ENCODE peak calls at places on chromosomes 16 and 17, in four cellular contexts. N, W, X and R are unnamed samples. For H3K4me1, the result is how much of the 10 kb centered on the place peaks cover.

GRCh38 chr17:45129426-45129939 is 2.8 kb downstream of the PLCD3 start:
- DNase-seq in X (peak), N (no peak), W (peak), R (no peak)

GRCh38 chr17:27647755-27648154 is 16.8 kb downstream of the LGALS9 start:
- DNase-seq in N (peak), X (no peak), W (no peak), R (no peak)

GRCh38 chr17:5069724-5070123 is 8.5 kb upstream of the ZFP3 start:
- DNase-seq in X (peak), W (no peak), N (no peak), R (no peak)

GRCh38 chr16:30183961-30184429 is 593 bp downstream of the CORO1A start:
- DNase-seq in W (no peak), X (no peak), N (no peak), R (peak)

GRCh38 chr17:61461967-61462733 is 9.9 kb downstream of the TBX4 start:
- DNase-seq in N (peak), W (no peak), X (peak), R (no peak)

GRCh38 chr17:39016193-39017153 is 49.3 kb upstream of the FBXO47 start:
- DNase-seq in X (no peak), N (no peak), W (no peak), R (no peak)

GRCh38 chr16:21625026-21625425 is 25.6 kb downstream of the METTL9 start:
- DNase-seq in X (no peak), W (no peak), N (no peak), R (no peak)

GRCh38 chr17:27157297-27157696 is 136.6 kb upstream of the WSB1 start:
- DNase-seq in N (no peak), W (no peak), X (no peak), R (no peak)

GRCh38 chr16:9184354-9184690 is 92.9 kb downstream of the HAPSTR1 start:
- DNase-seq in W (no peak), X (no peak), N (no peak), R (no peak)

GRCh38 chr16:13181432-13181831 is 280.0 kb downstream of the SHISA9 start:
- DNase-seq in N (no peak), X (no peak), W (no peak), R (no peak)

GRCh38 chr16:82845076-82845475 is 218.3 kb downstream of the CDH13 start:
- DNase-seq in W (no peak), X (no peak), N (no peak), R (no peak)

GRCh38 chr16:29877266-29877961 is 14.4 kb upstream of the CDIPT start:
- DNase-seq in N (peak), X (no peak), W (peak), R (peak)

GRCh38 chr16:57815987-57816745 is 13.9 kb upstream of the KIFC3 start:
- DNase-seq in N (peak), W (peak), X (no peak), R (no peak)

GRCh38 chr17:17414316-17414937 is 62.4 kb upstream of the MED9 start:
- DNase-seq in N (no peak), W (no peak), X (no peak), R (no peak)

GRCh38 chr17:3603119-3603869 is 5.9 kb downstream of the TRPV1 start:
- DNase-seq in X (no peak), W (no peak), N (no peak), R (no peak)

GRCh38 chr16:28098171-28098958 is 34.9 kb upstream of the GSG1L start:
- DNase-seq in N (no peak), W (no peak), X (no peak), R (no peak)

GRCh38 chr16:8929086-8929748 is 34.5 kb downstream of the USP7 start:
- DNase-seq in N (no peak), W (no peak), X (no peak), R (peak)

GRCh38 chr16:49821614-49822282 is 34.2 kb downstream of the ZNF423 start:
- DNase-seq in X (no peak), W (no peak), N (no peak), R (no peak)

GRCh38 chr17:27760069-27760885 is 40.1 kb downstream of the NOS2 start:
- DNase-seq in N (peak), W (peak), X (peak), R (no peak)

GRCh38 chr17:37310940-37311339 is 64.8 kb upstream of the C17orf78 start:
- DNase-seq in X (no peak), N (no peak), W (no peak), R (no peak)

GRCh38 chr16:87560428-87561199 is 41.7 kb upstream of the JPH3 start:
- DNase-seq in W (peak), X (no peak), N (peak), R (no peak)

GRCh38 chr16:22754577-22754976 is 59.4 kb upstream of the HS3ST2 start:
- DNase-seq in W (no peak), N (no peak), X (no peak), R (no peak)

GRCh38 chr16:24688359-24688758 is 41.1 kb upstream of the TNRC6A start:
- DNase-seq in W (no peak), X (no peak), N (no peak), R (no peak)

GRCh38 chr17:44911133-44912001 is 3.9 kb downstream of the GFAP start:
- DNase-seq in N (peak), W (peak), X (peak), R (no peak)

GRCh38 chr17:21125862-21126261 is 902 bp upstream of the DHRS7B start:
- DNase-seq in W (no peak), X (no peak), N (no peak), R (no peak)

GRCh38 chr17:43359469-43360105 is 39.2 kb upstream of the ARL4D start:
- DNase-seq in N (no peak), W (no peak), X (no peak), R (no peak)

GRCh38 chr17:888998-889401 is 90.6 kb downstream of the NXN start:
- DNase-seq in X (no peak), N (no peak), W (no peak), R (peak)

GRCh38 chr16:79698341-79698753 is 97.8 kb upstream of the MAF start:
- DNase-seq in N (no peak), W (no peak), X (no peak), R (no peak)
- TF ChIP-seq POLR2AphosphoS2 in N (no peak), W (no peak), X (no peak), R (no peak)

GRCh38 chr16:89040391-89040790 is 53.3 kb upstream of the ACSF3 start:
- DNase-seq in X (no peak), W (no peak), N (no peak), R (no peak)

GRCh38 chr16:89042711-89043551 is 50.7 kb upstream of the ACSF3 start:
- DNase-seq in W (no peak), N (no peak), X (no peak), R (no peak)

GRCh38 chr16:89041571-89042481 is 51.8 kb upstream of the ACSF3 start:
- DNase-seq in N (no peak), W (no peak), X (no peak), R (no peak)

GRCh38 chr16:89039756-89040155 is 53.9 kb upstream of the ACSF3 start:
- DNase-seq in X (no peak), W (no peak), N (no peak), R (no peak)

DNA sequence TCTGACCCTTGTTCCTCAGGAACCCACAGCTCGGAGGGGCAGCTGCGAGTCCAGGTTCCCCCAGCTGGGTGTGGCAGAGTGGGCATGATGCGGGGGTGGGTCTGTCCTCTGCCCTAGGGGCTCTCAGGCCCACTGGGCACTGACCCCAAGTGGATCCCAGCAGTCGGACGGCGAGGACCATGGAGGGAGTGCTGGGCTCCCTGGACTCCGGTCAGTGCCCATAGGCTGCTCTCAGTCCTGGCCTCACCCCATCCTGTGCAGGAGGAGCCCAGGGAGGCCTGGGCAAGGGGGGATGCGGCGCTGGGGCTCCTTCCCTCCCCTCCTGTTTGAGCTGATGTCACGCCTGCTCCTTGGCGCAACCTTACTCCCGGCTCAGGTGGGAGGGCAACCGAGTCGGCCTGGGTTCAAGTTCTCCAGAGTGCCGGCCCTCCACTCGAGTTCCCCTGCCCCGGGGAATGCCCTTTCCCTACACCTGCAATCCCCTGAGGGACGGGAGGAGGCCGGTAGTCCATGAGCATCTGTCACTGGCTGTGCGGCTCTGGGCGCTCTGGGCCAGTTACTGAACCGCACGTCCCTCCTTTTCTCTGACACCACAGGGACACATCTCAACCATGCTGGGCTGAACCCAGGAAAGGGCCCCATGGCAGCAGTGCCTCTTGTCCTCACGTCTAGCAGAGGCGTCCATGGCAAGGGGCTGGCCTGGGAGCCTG is 52.6 kb upstream of the ACSF3 start:
- DNase-seq in N (no peak), W (no peak), X (no peak), R (no peak)
- H3K4me1 ChIP-seq in N (under half), W (under half), X (under half), R (under half)

GRCh38 chr17:74244543-74244942 is 29.5 kb upstream of the DNAI2 start:
- DNase-seq in X (no peak), N (no peak), W (no peak), R (no peak)
- TF ChIP-seq POLR2AphosphoS2 in X (no peak), N (no peak), W (no peak), R (no peak)

DNA sequence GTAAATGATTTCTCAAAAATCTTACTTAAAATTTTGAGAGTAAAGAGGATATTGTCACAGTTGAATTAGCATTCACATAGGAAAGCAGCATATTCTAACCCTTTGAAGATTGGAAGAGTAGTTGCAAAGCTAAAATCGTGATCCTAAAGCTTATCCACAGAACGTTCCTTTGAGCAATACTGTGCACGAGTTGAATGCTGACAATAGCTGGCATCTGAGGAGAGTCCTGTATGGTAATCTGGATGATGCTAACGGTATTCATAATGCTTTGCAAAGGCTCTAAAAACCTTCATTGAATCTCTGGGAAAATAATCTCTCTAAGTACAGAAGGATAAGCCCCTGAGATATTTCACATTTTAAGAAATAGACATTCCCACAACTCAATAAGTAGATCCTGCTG is 354.6 kb downstream of the CDH8 start:
- DNase-seq in W (no peak), X (no peak), N (no peak), R (no peak)
- H3K4me1 ChIP-seq in W (under half), X (under half), N (under half), R (under half)

DNA sequence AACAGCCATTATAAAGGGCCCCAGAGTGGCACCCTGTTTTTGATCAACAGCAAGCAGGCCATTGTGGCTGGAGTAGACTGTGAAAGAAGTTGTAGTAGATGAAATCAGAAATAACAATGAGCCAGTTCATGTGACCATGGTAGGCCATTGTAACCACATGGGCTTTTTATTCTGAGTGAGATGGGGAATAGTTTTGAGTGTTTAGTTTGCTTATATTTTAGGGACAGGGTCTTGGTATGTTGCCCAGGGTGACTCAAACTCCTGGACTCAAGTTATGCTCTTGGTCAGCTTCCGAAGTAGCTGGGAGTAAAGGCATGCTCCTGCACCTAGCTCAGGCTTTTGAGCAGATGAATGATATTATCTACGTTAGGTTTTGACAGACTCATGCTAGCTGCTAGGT is 12.0 kb downstream of the CBFB start:
- DNase-seq in N (no peak), X (no peak), W (no peak), R (no peak)
- TF ChIP-seq POLR2AphosphoS2 in N (no peak), X (no peak), W (no peak), R (no peak)

GRCh38 chr16:85349413-85350145 is 237.3 kb upstream of the CIBAR2 start:
- DNase-seq in X (no peak), N (no peak), W (no peak), R (no peak)
- H3K4me1 ChIP-seq in X (under half), N (under half), W (under half), R (under half)

GRCh38 chr16:2039286-2040030 is 8.2 kb downstream of the NTHL1 start:
- DNase-seq in X (peak), W (peak), N (no peak), R (no peak)
- TF ChIP-seq POLR2AphosphoS2 in X (no peak), W (no peak), N (no peak), R (no peak)

GRCh38 chr17:67824735-67825626 is at the start of gene BPTF:
- DNase-seq in X (peak), W (peak), N (peak), R (peak)
- H3K4me1 ChIP-seq in X (under half), W (under half), N (under half), R (under half)